ENCODE peak calls at places on chromosomes 4 and X, in nine cellular contexts. F is pancreas, O is left ventricle myocardium inferior, T is B cell, K is endothelial cell, U is AG09309, N is astrocyte of the cerebellum, E is Panc1, D is Calu3. L is an unnamed sample.

GRCh38 chr4:123484291-123484926 is 87.8 kb downstream of the SPRY1 start:
- DNase-seq in D (no peak), F (no peak), T (no peak), K (no peak), N (no peak), U (no peak), E (no peak), O (no peak), L (no peak)

GRCh38 chr4:2049381-2049780 is 9.7 kb upstream of the NAT8L start:
- DNase-seq in E (no peak), U (no peak), N (no peak), F (no peak), T (no peak), O (no peak), K (no peak), D (no peak), L (no peak)

GRCh38 chr4:171929477-171929876 is 116.3 kb downstream of the GALNTL6 start:
- DNase-seq in T (no peak), K (no peak), D (no peak), N (no peak), E (no peak), F (no peak), O (no peak), U (no peak), L (no peak)

GRCh38 chrX:19569930-19570329 is 54.6 kb upstream of the MAP3K15 start:
- DNase-seq in F (no peak), E (no peak), D (no peak), O (no peak), N (no peak), U (no peak), K (no peak), T (no peak), L (no peak)

GRCh38 chrX:130772313-130773140 is 130.5 kb downstream of the ENOX2 start:
- DNase-seq in U (peak; percentile 32), D (no peak), F (no peak), T (no peak), E (no peak), N (peak; percentile 4), O (no peak), K (no peak), L (no peak)

GRCh38 chr4:91116861-91117260 is 989.7 kb downstream of the CCSER1 start:
- DNase-seq in F (no peak), U (no peak), D (no peak), N (peak; percentile 6), T (no peak), E (no peak), O (no peak), K (no peak), L (no peak)

GRCh38 chr4:4323705-4324534 is 33.9 kb downstream of the ZBTB49 start:
- DNase-seq in K (peak; percentile 38), O (no peak), T (no peak), E (no peak), F (no peak), U (no peak), D (no peak), N (no peak), L (no peak)

GRCh38 chr4:83490876-83491450 is 6.1 kb upstream of the ABRAXAS1 start:
- DNase-seq in T (peak; percentile 50), U (no peak), D (peak; percentile 14), F (no peak), N (no peak), K (peak; percentile 21), O (no peak), E (peak; percentile 38), L (no peak)

GRCh38 chr4:140740422-140740821 is 15.8 kb downstream of the TBC1D9 start:
- DNase-seq in T (no peak), U (no peak), F (no peak), E (no peak), K (no peak), D (no peak), N (no peak), O (no peak), L (no peak)

GRCh38 chrX:10001496-10001895 is 34.3 kb downstream of the CLDN34 start:
- DNase-seq in O (no peak), T (no peak), D (no peak), U (peak; percentile 56), K (no peak), N (peak; percentile 33), E (no peak), F (no peak), L (no peak)

GRCh38 chr4:2354127-2354526 is 64.3 kb downstream of the ZFYVE28 start:
- DNase-seq in F (no peak), O (no peak), K (no peak), E (no peak), N (no peak), U (no peak), T (peak; percentile 62), D (no peak), L (no peak)

GRCh38 chrX:73916931-73917657 is 354.1 kb downstream of the CHIC1 start:
- DNase-seq in N (peak; percentile 82), O (no peak), F (no peak), T (no peak), U (peak; percentile 75), D (no peak), K (no peak), E (no peak), L (no peak)

GRCh38 chr4:141347738-141348524 is 127.2 kb downstream of the ZNF330 start:
- DNase-seq in F (no peak), T (no peak), U (no peak), D (no peak), O (no peak), E (no peak), K (no peak), N (no peak), L (no peak)

GRCh38 chrX:150704030-150704613 is 10.9 kb downstream of the MTMR1 start:
- DNase-seq in O (no peak), T (no peak), D (peak; percentile 45), E (no peak), U (peak; percentile 46), F (no peak), K (no peak), N (no peak), L (no peak)

GRCh38 chr4:84583871-84584373 is 995 bp downstream of the CDS1 start:
- DNase-seq in K (no peak), E (no peak), T (peak; percentile 48), N (no peak), F (no peak), O (no peak), U (no peak), D (no peak), L (no peak)

GRCh38 chr4:84585276-84585675 is 2.3 kb downstream of the CDS1 start:
- DNase-seq in N (no peak), D (no peak), O (no peak), T (no peak), K (no peak), E (no peak), F (no peak), U (no peak), L (no peak)

GRCh38 chr4:84579410-84579791 is 3.5 kb upstream of the CDS1 start:
- DNase-seq in D (no peak), T (no peak), K (no peak), O (no peak), F (no peak), N (no peak), E (no peak), U (no peak), L (no peak)

GRCh38 chr4:84582988-84583870 is at the start of gene CDS1:
- DNase-seq in N (no peak), K (peak; percentile 32), F (peak; percentile 51), U (no peak), E (no peak), O (peak; percentile 14), T (peak; percentile 30), D (peak; percentile 53), L (peak; percentile 83)

DNA sequence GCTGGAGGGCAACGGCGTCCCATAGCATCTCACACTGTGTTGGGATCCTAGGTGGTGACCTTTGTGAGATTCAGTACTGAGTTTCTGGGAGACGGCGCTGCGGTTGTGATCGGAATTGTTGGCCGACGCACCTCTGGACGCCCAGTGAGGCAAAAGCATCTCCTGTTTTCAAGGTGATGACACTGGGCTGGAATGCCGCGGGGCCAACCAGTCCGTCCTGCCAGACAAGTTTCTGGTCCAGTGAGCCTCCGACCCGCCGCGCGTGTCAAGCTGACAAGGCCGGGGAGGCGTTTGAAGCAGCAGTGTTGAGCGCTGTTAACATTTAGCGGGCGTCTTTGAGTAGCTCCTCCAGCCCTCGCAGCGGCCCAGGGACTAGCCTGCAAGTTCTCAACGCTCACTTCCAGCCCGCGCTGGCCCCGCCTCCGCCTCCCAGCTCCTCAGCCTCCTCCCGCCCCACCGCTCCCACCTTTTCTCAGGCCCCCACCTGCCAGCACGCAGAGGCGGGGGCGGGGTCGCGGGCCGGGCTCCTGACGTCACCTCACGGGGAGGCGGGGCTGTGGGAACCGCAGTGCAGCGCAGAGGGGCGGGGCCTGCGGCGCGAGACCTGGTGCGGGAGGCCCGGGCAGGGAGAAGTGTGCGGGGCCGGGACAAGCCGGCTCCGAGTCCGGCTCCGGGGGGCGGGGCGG is 482 bp upstream of the CDS1 start:
- DNase-seq in E (no peak), U (no peak), K (peak; percentile 88), T (peak; percentile 87), N (peak; percentile 31), O (peak; percentile 83), F (peak; percentile 97), D (peak; percentile 96), L (peak; percentile 94)
- TF ChIP-seq CTCF in E (no peak), U (no peak), K (no peak), T (no peak), N (no peak), O (no peak), F (no peak), D (no peak), L (no peak)

DNA sequence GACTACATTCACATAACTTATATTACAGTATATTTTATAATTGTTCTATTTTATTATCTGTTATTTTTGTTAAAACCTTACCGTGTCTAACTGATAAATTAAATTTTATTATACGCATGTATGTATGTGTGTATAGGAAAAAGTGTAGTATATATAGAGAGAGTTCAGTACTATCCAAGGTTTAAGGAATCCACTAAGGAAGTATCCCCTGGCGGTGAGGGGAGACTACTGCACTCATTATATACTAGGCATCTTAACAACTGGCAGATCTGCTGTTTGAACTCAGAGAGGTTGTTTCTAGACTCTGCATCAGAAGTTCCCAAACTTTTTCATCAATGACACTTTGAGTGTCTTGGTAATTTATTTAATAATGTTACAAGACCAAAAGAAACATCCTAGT is 70.9 kb downstream of the NDST4 start:
- DNase-seq in U (no peak), O (no peak), N (no peak), F (no peak), K (no peak), D (no peak), T (no peak), E (no peak), L (no peak)
- TF ChIP-seq CTCF in U (no peak), O (peak; percentile 12), N (peak; percentile 27), F (no peak), K (peak; percentile 69), D (no peak), T (no peak), E (no peak), L (no peak)

GRCh38 chrX:47628980-47629379 is 750 bp downstream of the CFP start:
- DNase-seq in N (no peak), D (no peak), T (no peak), U (no peak), E (no peak), K (no peak), F (no peak), O (no peak), L (no peak)
- TF ChIP-seq CTCF in N (no peak), D (no peak), T (no peak), U (peak; percentile 14), E (no peak), K (no peak), F (no peak), O (no peak), L (no peak)

GRCh38 chr4:180456928-180457327 is 1786.3 kb upstream of the TENM3 start:
- DNase-seq in F (no peak), E (no peak), N (no peak), O (no peak), U (no peak), T (no peak), D (no peak), K (no peak), L (no peak)
- TF ChIP-seq CTCF in F (no peak), E (no peak), N (peak; percentile 10), O (no peak), U (no peak), T (no peak), D (no peak), K (peak; percentile 56), L (no peak)